ENCODE peak calls at places on chromosome 18, in seven cellular contexts. Z is NCI-H2107, P is fibroblast of gingiva, E is HL-60, W is H7, H is GM18507, O is GF-D8. D is an unnamed sample.

GRCh38 chr18:43420950-43421349 is 143.7 kb upstream of the SYT4 start:
- DNase-seq in Z (no peak), P (no peak), E (no peak), W (peak), H (no peak), O (no peak), D (peak)

GRCh38 chr18:13660510-13660909 is 65.8 kb downstream of the FAM210A start:
- DNase-seq in Z (no peak), P (peak), E (no peak), W (no peak), H (no peak), O (no peak), D (no peak)

GRCh38 chr18:55500316-55501086 is 87.5 kb downstream of the TCF4 start:
- DNase-seq in Z (no peak), P (peak), E (no peak), W (no peak), H (no peak), O (no peak), D (no peak)

GRCh38 chr18:57146956-57147636 is at the start of gene BOD1L2:
- DNase-seq in Z (no peak), P (no peak), E (no peak), W (peak), H (no peak), O (no peak), D (peak)

GRCh38 chr18:79403723-79404566 is 8.2 kb downstream of the NFATC1 start:
- DNase-seq in Z (no peak), P (no peak), E (no peak), W (no peak), H (no peak), O (peak), D (no peak)

GRCh38 chr18:67266591-67267237 is 249.8 kb downstream of the DSEL start:
- DNase-seq in Z (no peak), P (peak), E (no peak), W (no peak), H (no peak), O (no peak), D (peak)

GRCh38 chr18:76490701-76491171 is 4.3 kb downstream of the ZNF516 start:
- DNase-seq in Z (no peak), P (no peak), E (no peak), W (peak), H (no peak), O (no peak), D (peak)

GRCh38 chr18:33201509-33201926 is 239.0 kb downstream of the CCDC178 start:
- DNase-seq in Z (no peak), P (no peak), E (no peak), W (peak), H (no peak), O (no peak), D (peak)

GRCh38 chr18:56402872-56403516 is 235.4 kb downstream of the TXNL1 start:
- DNase-seq in Z (no peak), P (peak), E (peak), W (no peak), H (no peak), O (no peak), D (no peak)

GRCh38 chr18:54737986-54738385 is 90.3 kb upstream of the RAB27B start:
- DNase-seq in Z (no peak), P (peak), E (no peak), W (no peak), H (no peak), O (no peak), D (no peak)

GRCh38 chr18:77061291-77061945 is 71.2 kb downstream of the MBP start:
- DNase-seq in Z (no peak), P (no peak), E (no peak), W (no peak), H (no peak), O (no peak), D (no peak)

GRCh38 chr18:63339920-63340484 is 20.4 kb upstream of the BCL2 start:
- DNase-seq in Z (no peak), P (peak), E (no peak), W (peak), H (no peak), O (peak), D (peak)

GRCh38 chr18:9814431-9814830 is 71.3 kb upstream of the TXNDC2 start:
- DNase-seq in Z (no peak), P (peak), E (no peak), W (no peak), H (no peak), O (no peak), D (no peak)

GRCh38 chr18:52288403-52289004 is 51.5 kb upstream of the DCC start:
- DNase-seq in Z (no peak), P (no peak), E (no peak), W (peak), H (no peak), O (no peak), D (peak)

GRCh38 chr18:74468547-74469014 is 11.5 kb upstream of the DIPK1C start:
- DNase-seq in Z (no peak), P (no peak), E (no peak), W (no peak), H (no peak), O (no peak), D (no peak)

GRCh38 chr18:24602156-24602555 is 141.7 kb downstream of the HRH4 start:
- DNase-seq in Z (no peak), P (no peak), E (no peak), W (no peak), H (no peak), O (no peak), D (no peak)

GRCh38 chr18:2390158-2390557 is 181.1 kb downstream of the METTL4 start:
- DNase-seq in Z (no peak), P (no peak), E (peak), W (no peak), H (no peak), O (no peak), D (no peak)

GRCh38 chr18:45167109-45167551 is 448.1 kb upstream of the SLC14A2 start:
- DNase-seq in Z (no peak), P (no peak), E (no peak), W (no peak), H (no peak), O (no peak), D (no peak)

GRCh38 chr18:73777356-73778051 is 370.1 kb downstream of the FBXO15 start:
- DNase-seq in Z (no peak), P (no peak), E (no peak), W (no peak), H (no peak), O (no peak), D (no peak)

GRCh38 chr18:27695054-27695453 is 481.9 kb downstream of the CDH2 start:
- DNase-seq in Z (no peak), P (no peak), E (no peak), W (no peak), H (no peak), O (no peak), D (peak)

GRCh38 chr18:75198046-75198445 is 10.9 kb downstream of the PTGR3 start:
- DNase-seq in Z (no peak), P (peak), E (no peak), W (no peak), H (no peak), O (no peak), D (no peak)

GRCh38 chr18:31170335-31170734 is 7.7 kb upstream of the DSC1 start:
- DNase-seq in Z (no peak), P (no peak), E (no peak), W (no peak), H (no peak), O (no peak), D (no peak)

GRCh38 chr18:63138469-63139340 is 180.9 kb downstream of the BCL2 start:
- DNase-seq in Z (peak), P (peak), E (no peak), W (peak), H (no peak), O (peak), D (peak)

GRCh38 chr18:32074206-32074605 is 17.5 kb upstream of the RNF138 start:
- DNase-seq in Z (no peak), P (no peak), E (no peak), W (no peak), H (no peak), O (no peak), D (no peak)

GRCh38 chr18:35345460-35345921 is 1.3 kb upstream of the ZNF24 start:
- DNase-seq in Z (peak), P (peak), E (no peak), W (peak), H (no peak), O (no peak), D (peak)

D was measured in GM23338.